ENCODE peak calls at places on chromosomes 5 and 9, in six cellular contexts. One of them, this sample, is unnamed.

GRCh38 chr9:886886-887285 is 45.4 kb downstream of the DMRT1 start:
- DNase-seq in tibial nerve: no peak
- DNase-seq in CD8-positive, alpha-beta memory T cell: no peak
- DNase-seq in AG04450: no peak
- DNase-seq in A549: no peak
- DNase-seq in CD4-positive, CD25-positive, alpha-beta regulatory T cell: no peak
- DNase-seq in this sample: no peak

GRCh38 chr9:108002296-108003056 is 512.9 kb upstream of the KLF4 start:
- DNase-seq in tibial nerve: peak; percentile 19
- DNase-seq in CD8-positive, alpha-beta memory T cell: no peak
- DNase-seq in AG04450: peak; percentile 51
- DNase-seq in A549: no peak
- DNase-seq in CD4-positive, CD25-positive, alpha-beta regulatory T cell: no peak
- DNase-seq in this sample: no peak

GRCh38 chr5:10307206-10308148 is at the start of gene CMBL:
- DNase-seq in tibial nerve: no peak
- DNase-seq in CD8-positive, alpha-beta memory T cell: no peak
- DNase-seq in AG04450: no peak
- DNase-seq in A549: no peak
- DNase-seq in CD4-positive, CD25-positive, alpha-beta regulatory T cell: peak; percentile 32
- DNase-seq in this sample: peak; percentile 16

GRCh38 chr9:130341839-130342713 is 76.5 kb downstream of the HMCN2 start:
- DNase-seq in tibial nerve: no peak
- DNase-seq in CD8-positive, alpha-beta memory T cell: no peak
- DNase-seq in AG04450: no peak
- DNase-seq in A549: no peak
- DNase-seq in CD4-positive, CD25-positive, alpha-beta regulatory T cell: no peak
- DNase-seq in this sample: no peak

GRCh38 chr5:84791730-84792129 is 407.1 kb upstream of the EDIL3 start:
- DNase-seq in tibial nerve: no peak
- DNase-seq in CD8-positive, alpha-beta memory T cell: no peak
- DNase-seq in AG04450: no peak
- DNase-seq in A549: no peak
- DNase-seq in CD4-positive, CD25-positive, alpha-beta regulatory T cell: no peak
- DNase-seq in this sample: no peak

GRCh38 chr5:145237843-145238242 is 597.3 kb downstream of the PRELID2 start:
- DNase-seq in tibial nerve: no peak
- DNase-seq in CD8-positive, alpha-beta memory T cell: no peak
- DNase-seq in AG04450: no peak
- DNase-seq in A549: no peak
- DNase-seq in CD4-positive, CD25-positive, alpha-beta regulatory T cell: peak; percentile 3
- DNase-seq in this sample: no peak

GRCh38 chr9:114249424-114250234 is 73.3 kb upstream of the ORM1 start:
- DNase-seq in tibial nerve: no peak
- DNase-seq in CD8-positive, alpha-beta memory T cell: no peak
- DNase-seq in AG04450: no peak
- DNase-seq in A549: no peak
- DNase-seq in CD4-positive, CD25-positive, alpha-beta regulatory T cell: no peak
- DNase-seq in this sample: no peak

GRCh38 chr5:124732349-124732875 is 14.0 kb downstream of the ZNF608 start:
- DNase-seq in tibial nerve: no peak
- DNase-seq in CD8-positive, alpha-beta memory T cell: no peak
- DNase-seq in AG04450: no peak
- DNase-seq in A549: no peak
- DNase-seq in CD4-positive, CD25-positive, alpha-beta regulatory T cell: no peak
- DNase-seq in this sample: no peak

GRCh38 chr9:93343663-93344062 is 107.8 kb upstream of the FAM120A start:
- DNase-seq in tibial nerve: no peak
- DNase-seq in CD8-positive, alpha-beta memory T cell: no peak
- DNase-seq in AG04450: no peak
- DNase-seq in A549: no peak
- DNase-seq in CD4-positive, CD25-positive, alpha-beta regulatory T cell: no peak
- DNase-seq in this sample: no peak

GRCh38 chr9:100432736-100433135 is 5.8 kb downstream of the MSANTD3 start:
- DNase-seq in tibial nerve: no peak
- DNase-seq in CD8-positive, alpha-beta memory T cell: no peak
- DNase-seq in AG04450: no peak
- DNase-seq in A549: no peak
- DNase-seq in CD4-positive, CD25-positive, alpha-beta regulatory T cell: no peak
- DNase-seq in this sample: no peak

GRCh38 chr9:81885586-81885985 is 42.6 kb upstream of the SPATA31D4 start:
- DNase-seq in tibial nerve: no peak
- DNase-seq in CD8-positive, alpha-beta memory T cell: no peak
- DNase-seq in AG04450: no peak
- DNase-seq in A549: no peak
- DNase-seq in CD4-positive, CD25-positive, alpha-beta regulatory T cell: no peak
- DNase-seq in this sample: no peak

GRCh38 chr5:1010641-1011046 is 2.0 kb downstream of the NKD2 start:
- DNase-seq in tibial nerve: no peak
- DNase-seq in CD8-positive, alpha-beta memory T cell: no peak
- DNase-seq in AG04450: no peak
- DNase-seq in A549: no peak
- DNase-seq in CD4-positive, CD25-positive, alpha-beta regulatory T cell: no peak
- DNase-seq in this sample: peak; percentile 7

GRCh38 chr9:27292646-27293045 is 4.3 kb downstream of the EQTN start:
- DNase-seq in tibial nerve: peak; percentile 55
- DNase-seq in CD8-positive, alpha-beta memory T cell: no peak
- DNase-seq in AG04450: peak; percentile 1
- DNase-seq in A549: no peak
- DNase-seq in CD4-positive, CD25-positive, alpha-beta regulatory T cell: no peak
- DNase-seq in this sample: no peak

GRCh38 chr5:76303917-76304316 is 99.2 kb upstream of the IQGAP2 start:
- DNase-seq in tibial nerve: no peak
- DNase-seq in CD8-positive, alpha-beta memory T cell: peak; percentile 30
- DNase-seq in AG04450: no peak
- DNase-seq in A549: no peak
- DNase-seq in CD4-positive, CD25-positive, alpha-beta regulatory T cell: peak; percentile 78
- DNase-seq in this sample: no peak

GRCh38 chr9:91795500-91796241 is 154.4 kb downstream of the ROR2 start:
- DNase-seq in tibial nerve: no peak
- DNase-seq in CD8-positive, alpha-beta memory T cell: no peak
- DNase-seq in AG04450: no peak
- DNase-seq in A549: no peak
- DNase-seq in CD4-positive, CD25-positive, alpha-beta regulatory T cell: no peak
- DNase-seq in this sample: no peak

GRCh38 chr5:127656825-127657224 is 7.9 kb downstream of the CTXN3 start:
- DNase-seq in tibial nerve: no peak
- DNase-seq in CD8-positive, alpha-beta memory T cell: no peak
- DNase-seq in AG04450: no peak
- DNase-seq in A549: no peak
- DNase-seq in CD4-positive, CD25-positive, alpha-beta regulatory T cell: no peak
- DNase-seq in this sample: no peak

GRCh38 chr9:79362100-79363081 is 209.4 kb upstream of the TLE4 start:
- DNase-seq in tibial nerve: no peak
- DNase-seq in CD8-positive, alpha-beta memory T cell: no peak
- DNase-seq in AG04450: no peak
- DNase-seq in A549: peak; percentile 67
- DNase-seq in CD4-positive, CD25-positive, alpha-beta regulatory T cell: no peak
- DNase-seq in this sample: no peak

GRCh38 chr5:144352318-144352717 is 181.6 kb downstream of the KCTD16 start:
- DNase-seq in tibial nerve: no peak
- DNase-seq in CD8-positive, alpha-beta memory T cell: no peak
- DNase-seq in AG04450: no peak
- DNase-seq in A549: no peak
- DNase-seq in CD4-positive, CD25-positive, alpha-beta regulatory T cell: no peak
- DNase-seq in this sample: no peak

GRCh38 chr5:64987768-64988167 is 219.0 kb downstream of the CWC27 start:
- DNase-seq in tibial nerve: no peak
- DNase-seq in CD8-positive, alpha-beta memory T cell: no peak
- DNase-seq in AG04450: no peak
- DNase-seq in A549: no peak
- DNase-seq in CD4-positive, CD25-positive, alpha-beta regulatory T cell: no peak
- DNase-seq in this sample: no peak

GRCh38 chr5:55575815-55576583 is 41.2 kb upstream of the PLPP1 start:
- DNase-seq in tibial nerve: no peak
- DNase-seq in CD8-positive, alpha-beta memory T cell: no peak
- DNase-seq in AG04450: no peak
- DNase-seq in A549: no peak
- DNase-seq in CD4-positive, CD25-positive, alpha-beta regulatory T cell: no peak
- DNase-seq in this sample: no peak

GRCh38 chr5:79333852-79334557 is 98.1 kb downstream of the JMY start:
- DNase-seq in tibial nerve: no peak
- DNase-seq in CD8-positive, alpha-beta memory T cell: no peak
- DNase-seq in AG04450: no peak
- DNase-seq in A549: no peak
- DNase-seq in CD4-positive, CD25-positive, alpha-beta regulatory T cell: no peak
- DNase-seq in this sample: no peak

GRCh38 chr5:115543365-115543700 is 1.2 kb downstream of the FEM1C start:
- DNase-seq in tibial nerve: no peak
- DNase-seq in CD8-positive, alpha-beta memory T cell: no peak
- DNase-seq in AG04450: no peak
- DNase-seq in A549: no peak
- DNase-seq in CD4-positive, CD25-positive, alpha-beta regulatory T cell: peak; percentile 20
- DNase-seq in this sample: no peak

GRCh38 chr5:168734657-168735344 is 155.6 kb upstream of the PANK3 start:
- DNase-seq in tibial nerve: peak; percentile 62
- DNase-seq in CD8-positive, alpha-beta memory T cell: no peak
- DNase-seq in AG04450: no peak
- DNase-seq in A549: no peak
- DNase-seq in CD4-positive, CD25-positive, alpha-beta regulatory T cell: no peak
- DNase-seq in this sample: no peak

GRCh38 chr5:168088415-168089165 is 202.9 kb upstream of the WWC1 start:
- DNase-seq in tibial nerve: no peak
- DNase-seq in CD8-positive, alpha-beta memory T cell: no peak
- DNase-seq in AG04450: no peak
- DNase-seq in A549: no peak
- DNase-seq in CD4-positive, CD25-positive, alpha-beta regulatory T cell: no peak
- DNase-seq in this sample: no peak

GRCh38 chr9:134983094-134983493 is 65.4 kb upstream of the FCN1 start:
- DNase-seq in tibial nerve: no peak
- DNase-seq in CD8-positive, alpha-beta memory T cell: no peak
- DNase-seq in AG04450: no peak
- DNase-seq in A549: no peak
- DNase-seq in CD4-positive, CD25-positive, alpha-beta regulatory T cell: no peak
- DNase-seq in this sample: no peak

GRCh38 chr9:13278368-13279246 is 885 bp downstream of the MPDZ start:
- DNase-seq in tibial nerve: peak; percentile 61
- DNase-seq in CD8-positive, alpha-beta memory T cell: no peak
- DNase-seq in AG04450: no peak
- DNase-seq in A549: peak; percentile 53
- DNase-seq in CD4-positive, CD25-positive, alpha-beta regulatory T cell: no peak
- DNase-seq in this sample: no peak

GRCh38 chr5:59380350-59380951 is 513.1 kb downstream of the PDE4D start:
- DNase-seq in tibial nerve: no peak
- DNase-seq in CD8-positive, alpha-beta memory T cell: peak; percentile 26
- DNase-seq in AG04450: peak; percentile 21
- DNase-seq in A549: no peak
- DNase-seq in CD4-positive, CD25-positive, alpha-beta regulatory T cell: peak; percentile 66
- DNase-seq in this sample: no peak

GRCh38 chr5:74113987-74114386 is 488.0 kb downstream of the ARHGEF28 start:
- DNase-seq in tibial nerve: no peak
- DNase-seq in CD8-positive, alpha-beta memory T cell: no peak
- DNase-seq in AG04450: no peak
- DNase-seq in A549: no peak
- DNase-seq in CD4-positive, CD25-positive, alpha-beta regulatory T cell: no peak
- DNase-seq in this sample: no peak

GRCh38 chr9:111559000-111559610 is 34.1 kb downstream of the ZNF483 start:
- DNase-seq in tibial nerve: no peak
- DNase-seq in CD8-positive, alpha-beta memory T cell: no peak
- DNase-seq in AG04450: no peak
- DNase-seq in A549: no peak
- DNase-seq in CD4-positive, CD25-positive, alpha-beta regulatory T cell: no peak
- DNase-seq in this sample: no peak

GRCh38 chr5:135565691-135566421 is 12.9 kb downstream of the CXCL14 start:
- DNase-seq in tibial nerve: peak; percentile 76
- DNase-seq in CD8-positive, alpha-beta memory T cell: peak; percentile 14
- DNase-seq in AG04450: no peak
- DNase-seq in A549: peak; percentile 69
- DNase-seq in CD4-positive, CD25-positive, alpha-beta regulatory T cell: peak; percentile 54
- DNase-seq in this sample: peak; percentile 29

GRCh38 chr9:136521541-136521940 is 24.3 kb downstream of the NOTCH1 start:
- DNase-seq in tibial nerve: no peak
- DNase-seq in CD8-positive, alpha-beta memory T cell: no peak
- DNase-seq in AG04450: no peak
- DNase-seq in A549: no peak
- DNase-seq in CD4-positive, CD25-positive, alpha-beta regulatory T cell: no peak
- DNase-seq in this sample: no peak

GRCh38 chr5:154893381-154893780 is 35.0 kb downstream of the CNOT8 start:
- DNase-seq in tibial nerve: no peak
- DNase-seq in CD8-positive, alpha-beta memory T cell: no peak
- DNase-seq in AG04450: no peak
- DNase-seq in A549: no peak
- DNase-seq in CD4-positive, CD25-positive, alpha-beta regulatory T cell: no peak
- DNase-seq in this sample: no peak

GRCh38 chr9:806285-807156 is 35.0 kb upstream of the DMRT1 start:
- DNase-seq in tibial nerve: no peak
- DNase-seq in CD8-positive, alpha-beta memory T cell: no peak
- DNase-seq in AG04450: peak; percentile 29
- DNase-seq in A549: peak; percentile 48
- DNase-seq in CD4-positive, CD25-positive, alpha-beta regulatory T cell: peak; percentile 46
- DNase-seq in this sample: no peak

GRCh38 chr9:23934291-23934690 is 108.3 kb upstream of the ELAVL2 start:
- DNase-seq in tibial nerve: no peak
- DNase-seq in CD8-positive, alpha-beta memory T cell: no peak
- DNase-seq in AG04450: no peak
- DNase-seq in A549: no peak
- DNase-seq in CD4-positive, CD25-positive, alpha-beta regulatory T cell: no peak
- DNase-seq in this sample: no peak
- H3K9me3 ChIP-seq in tibial nerve: no peaks in the 10 kb centered on the region
- H3K9me3 ChIP-seq in CD8-positive, alpha-beta memory T cell: no peaks in the 10 kb centered on the region
- H3K9me3 ChIP-seq in AG04450: no peaks in the 10 kb centered on the region
- H3K9me3 ChIP-seq in A549: no peaks in the 10 kb centered on the region
- H3K9me3 ChIP-seq in CD4-positive, CD25-positive, alpha-beta regulatory T cell: peaks cover 2% of the 10 kb centered on the region
- H3K9me3 ChIP-seq in this sample: peaks cover 4% of the 10 kb centered on the region

GRCh38 chr5:162503796-162504195 is 436.2 kb downstream of the GABRG2 start:
- DNase-seq in tibial nerve: no peak
- DNase-seq in CD8-positive, alpha-beta memory T cell: no peak
- DNase-seq in AG04450: no peak
- DNase-seq in A549: no peak
- DNase-seq in CD4-positive, CD25-positive, alpha-beta regulatory T cell: no peak
- DNase-seq in this sample: no peak
- H3K9me3 ChIP-seq in tibial nerve: no peaks in the 10 kb centered on the region
- H3K9me3 ChIP-seq in CD8-positive, alpha-beta memory T cell: no peaks in the 10 kb centered on the region
- H3K9me3 ChIP-seq in AG04450: peaks cover 8% of the 10 kb centered on the region
- H3K9me3 ChIP-seq in A549: no peaks in the 10 kb centered on the region
- H3K9me3 ChIP-seq in CD4-positive, CD25-positive, alpha-beta regulatory T cell: peaks cover 3% of the 10 kb centered on the region
- H3K9me3 ChIP-seq in this sample: no peaks in the 10 kb centered on the region

GRCh38 chr9:113011911-113012381 is at the start of gene ZNF883:
- DNase-seq in tibial nerve: no peak
- DNase-seq in CD8-positive, alpha-beta memory T cell: peak; percentile 25
- DNase-seq in AG04450: no peak
- DNase-seq in A549: peak; percentile 41
- DNase-seq in CD4-positive, CD25-positive, alpha-beta regulatory T cell: peak; percentile 25
- DNase-seq in this sample: peak; percentile 6
- H3K9me3 ChIP-seq in tibial nerve: peaks cover 42% of the 10 kb centered on the region
- H3K9me3 ChIP-seq in CD8-positive, alpha-beta memory T cell: no peaks in the 10 kb centered on the region
- H3K9me3 ChIP-seq in AG04450: peaks cover 6% of the 10 kb centered on the region
- H3K9me3 ChIP-seq in A549: peaks cover 44% of the 10 kb centered on the region
- H3K9me3 ChIP-seq in CD4-positive, CD25-positive, alpha-beta regulatory T cell: peaks cover 12% of the 10 kb centered on the region
- H3K9me3 ChIP-seq in this sample: no peaks in the 10 kb centered on the region

DNA sequence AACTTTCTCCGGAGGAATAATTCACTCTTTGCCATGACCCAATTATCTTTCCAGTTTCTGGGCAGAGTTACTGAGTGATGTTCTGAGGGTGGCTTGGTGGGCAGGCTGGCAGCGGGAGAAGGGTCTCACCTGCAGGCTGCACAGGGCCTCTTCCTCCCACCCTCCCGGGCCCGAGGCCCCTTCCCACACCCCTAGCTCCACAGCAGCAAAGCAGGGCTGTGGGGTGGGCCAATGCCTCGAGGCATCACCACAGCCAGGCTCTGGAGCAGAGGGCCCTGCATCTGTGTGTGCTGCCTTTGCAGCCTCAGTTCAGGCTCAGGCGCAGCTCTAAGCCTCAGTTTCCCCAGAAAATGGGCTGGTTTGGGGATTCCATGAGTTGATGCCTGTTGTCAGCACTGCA is 120.2 kb upstream of the FOXD4L5 start:
- DNase-seq in tibial nerve: no peak
- DNase-seq in CD8-positive, alpha-beta memory T cell: no peak
- DNase-seq in AG04450: no peak
- DNase-seq in A549: no peak
- DNase-seq in CD4-positive, CD25-positive, alpha-beta regulatory T cell: no peak
- DNase-seq in this sample: no peak
- H3K9me3 ChIP-seq in tibial nerve: no peaks in the 10 kb centered on the region
- H3K9me3 ChIP-seq in CD8-positive, alpha-beta memory T cell: no peaks in the 10 kb centered on the region
- H3K9me3 ChIP-seq in AG04450: peaks cover 90% of the 10 kb centered on the region
- H3K9me3 ChIP-seq in A549: no peaks in the 10 kb centered on the region
- H3K9me3 ChIP-seq in CD4-positive, CD25-positive, alpha-beta regulatory T cell: peaks cover 3% of the 10 kb centered on the region
- H3K9me3 ChIP-seq in this sample: no peaks in the 10 kb centered on the region